ENCODE peak calls at places on chromosome 22, in eight cellular contexts. V is body of pancreas, W is lower leg skin, G is HFF-Myc, U is upper lobe of right lung, Q is CD14-positive monocyte, H is natural killer cell, S is nephron progenitor cell. R is an unnamed sample.

GRCh38 chr22:43094085-43094484 is 4.9 kb upstream of the TTLL1 start:
- DNase-seq in G (no peak), H (no peak), U (peak; percentile 72), S (no peak), V (peak; percentile 26), W (no peak), Q (peak; percentile 92), R (no peak)

GRCh38 chr22:27715078-27715477 is 86.5 kb downstream of the MN1 start:
- DNase-seq in S (no peak), Q (peak; percentile 56), W (no peak), G (no peak), U (peak; percentile 56), V (no peak), H (no peak), R (no peak)

GRCh38 chr22:17764036-17764435 is 10.2 kb downstream of the BID start:
- DNase-seq in V (no peak), U (no peak), S (no peak), W (no peak), H (no peak), Q (no peak), G (no peak), R (no peak)

GRCh38 chr22:37209140-37209845 is 3.0 kb downstream of the SSTR3 start:
- DNase-seq in W (no peak), V (no peak), H (no peak), U (no peak), Q (peak; percentile 22), G (no peak), S (no peak), R (no peak)

GRCh38 chr22:30861688-30862552 is 106.7 kb downstream of the MORC2 start:
- DNase-seq in U (peak; percentile 37), Q (no peak), V (no peak), H (no peak), S (no peak), G (no peak), W (no peak), R (no peak)

GRCh38 chr22:36331912-36332622 is 55.7 kb downstream of the MYH9 start:
- DNase-seq in H (peak; percentile 58), W (peak; percentile 85), Q (peak; percentile 74), U (peak; percentile 82), G (peak; percentile 57), S (no peak), V (peak; percentile 63), R (no peak)

GRCh38 chr22:48112687-48113521 is 1350.5 kb downstream of the TBC1D22A start:
- DNase-seq in U (no peak), V (no peak), G (no peak), Q (no peak), H (no peak), S (no peak), W (no peak), R (no peak)

GRCh38 chr22:22779213-22779612 is 108.4 kb upstream of the IGLL5 start:
- DNase-seq in U (no peak), V (no peak), Q (no peak), W (no peak), G (no peak), S (no peak), H (no peak), R (no peak)

GRCh38 chr22:49331878-49332277 is 495.8 kb downstream of the BRD1 start:
- DNase-seq in W (no peak), G (no peak), V (no peak), H (no peak), S (no peak), Q (no peak), U (peak; percentile 48), R (no peak)

GRCh38 chr22:49574205-49574604 is 253.5 kb downstream of the BRD1 start:
- DNase-seq in G (no peak), V (no peak), W (no peak), Q (no peak), U (no peak), S (no peak), H (no peak), R (no peak)

DNA sequence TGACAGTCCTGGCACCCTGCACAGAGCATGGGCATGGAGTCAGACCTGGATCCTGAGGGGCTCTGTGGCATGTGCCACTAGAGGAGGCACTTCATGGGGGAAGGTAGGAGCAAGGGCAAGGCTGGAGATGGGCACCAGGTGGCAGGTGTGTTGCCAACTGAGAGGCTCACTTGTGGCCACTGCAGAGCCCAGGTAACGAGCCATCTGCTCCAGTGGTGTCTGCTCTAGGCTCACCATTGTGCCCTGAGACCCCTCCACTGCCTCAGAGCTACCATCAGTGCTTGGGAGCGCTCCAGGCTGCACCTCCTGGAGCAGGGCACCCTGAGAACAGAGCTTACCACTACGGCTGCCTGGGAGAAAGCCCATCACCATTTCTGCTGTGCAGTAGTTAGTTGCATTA is 1.3 kb upstream of the ZDHHC8 start:
- DNase-seq in U (no peak), S (no peak), G (no peak), V (peak; percentile 39), W (no peak), H (no peak), Q (no peak), R (no peak)
- TF ChIP-seq CTCF in U (no peak), S (no peak), G (no peak), V (no peak), W (no peak), H (no peak), Q (no peak), R (no peak)

GRCh38 chr22:26393929-26394328 is 35.1 kb upstream of the ASPHD2 start:
- DNase-seq in W (no peak), U (no peak), H (no peak), S (no peak), Q (no peak), G (no peak), V (no peak), R (no peak)
- TF ChIP-seq CTCF in W (no peak), U (no peak), H (no peak), S (no peak), Q (peak; percentile 27), G (no peak), V (no peak), R (no peak)

DNA sequence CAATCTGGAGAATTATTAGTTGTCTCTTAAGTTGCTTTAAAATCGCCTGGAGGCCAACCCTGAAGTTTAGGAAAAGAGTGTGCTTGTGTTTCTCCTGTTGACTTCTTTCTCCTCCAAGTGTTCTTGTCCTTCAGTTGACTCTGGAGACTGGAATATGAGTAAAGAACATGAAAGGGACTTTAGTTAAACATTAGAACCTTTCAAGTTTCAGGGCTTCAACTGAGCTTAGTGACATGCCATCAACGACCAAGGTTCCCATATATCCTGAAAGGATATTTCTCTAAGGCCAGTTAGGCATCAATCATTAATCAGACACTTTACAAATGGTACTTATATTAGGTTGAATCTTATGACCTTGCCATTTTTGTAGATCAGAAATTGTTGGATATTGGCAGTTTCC is 70.0 kb downstream of the ZNRF3 start:
- DNase-seq in S (no peak), Q (no peak), W (no peak), V (no peak), H (no peak), U (no peak), G (no peak), R (no peak)
- TF ChIP-seq CTCF in S (no peak), Q (no peak), W (no peak), V (no peak), H (no peak), U (no peak), G (no peak), R (no peak)

DNA sequence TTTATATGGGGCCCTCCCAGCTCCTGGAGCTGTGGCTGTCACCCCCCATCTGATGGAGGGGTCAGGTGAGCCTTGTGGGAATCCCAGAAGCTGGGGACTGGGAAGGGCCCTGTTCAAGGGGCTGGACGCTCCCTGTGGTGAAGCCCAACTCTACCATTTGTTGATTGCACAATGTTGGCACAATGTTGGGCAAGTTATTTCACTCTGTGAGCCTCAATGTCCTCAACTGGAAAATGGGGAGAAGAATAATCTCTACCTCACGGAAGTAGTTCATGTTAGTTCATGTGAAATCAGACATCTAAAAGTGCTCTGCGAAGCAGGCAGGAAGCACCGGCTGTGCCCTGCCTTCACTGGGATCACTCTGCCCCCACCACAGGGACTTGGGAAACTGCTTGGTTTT is 817 bp upstream of the PRR5 start:
- DNase-seq in W (no peak), G (no peak), V (no peak), S (no peak), H (no peak), Q (no peak), U (no peak), R (no peak)
- TF ChIP-seq CTCF in W (no peak), G (no peak), V (no peak), S (no peak), H (no peak), Q (no peak), U (no peak), R (no peak)

DNA sequence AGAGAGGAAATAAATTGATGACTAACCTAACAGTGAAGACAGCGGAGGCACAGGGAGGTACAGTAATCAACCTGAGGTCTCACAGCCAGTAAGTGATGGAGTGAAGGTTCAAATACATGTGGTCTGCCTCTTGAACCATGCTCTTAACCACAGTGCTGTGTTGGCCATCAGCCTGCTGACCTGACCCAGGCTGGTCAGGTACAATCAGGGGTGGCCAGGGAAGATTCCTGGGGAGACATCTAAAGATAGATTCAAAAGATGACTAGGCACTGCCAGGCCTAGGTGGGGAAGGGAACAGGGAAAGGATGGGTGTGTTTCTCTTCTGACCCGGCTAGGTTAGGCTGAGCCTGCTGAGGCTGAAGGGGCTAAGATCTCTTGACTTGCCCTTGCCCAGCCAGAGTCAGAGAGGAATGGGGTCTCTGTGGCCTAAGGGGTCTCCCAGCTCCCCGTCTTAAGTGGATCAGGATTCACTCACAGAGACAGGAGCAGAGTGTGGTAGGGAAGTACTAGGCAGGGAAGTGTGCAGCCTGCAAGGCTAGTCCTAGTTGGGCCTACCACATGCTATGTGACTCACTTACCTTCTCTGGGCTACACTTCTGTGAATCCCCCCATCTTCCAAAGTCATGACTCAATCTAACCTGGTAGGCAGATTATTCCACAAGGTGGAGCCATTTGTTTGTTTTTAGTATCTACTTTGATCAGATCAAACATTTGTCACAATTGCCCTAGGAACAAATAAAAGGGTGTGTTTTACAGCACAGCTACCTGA is 10.4 kb upstream of the SREBF2 start:
- DNase-seq in V (no peak), U (no peak), Q (no peak), W (no peak), G (peak; percentile 52), H (no peak), S (no peak), R (no peak)
- TF ChIP-seq CTCF in V (peak; percentile 74), U (peak; percentile 57), Q (peak; percentile 63), W (peak; percentile 16), G (peak; percentile 45), H (peak; percentile 61), S (peak; percentile 18), R (peak; percentile 22)

GRCh38 chr22:39284983-39285382 is 34.4 kb downstream of the RPL3 start:
- DNase-seq in W (no peak), S (no peak), U (no peak), H (no peak), G (no peak), V (no peak), Q (no peak), R (no peak)

GRCh38 chr22:39284142-39284980 is 35.1 kb downstream of the RPL3 start:
- DNase-seq in V (no peak), U (no peak), W (no peak), S (no peak), H (no peak), Q (no peak), G (no peak), R (no peak)

GRCh38 chr22:39283312-39284141 is 35.9 kb downstream of the RPL3 start:
- DNase-seq in U (peak; percentile 85), G (no peak), S (no peak), W (peak; percentile 63), H (no peak), Q (no peak), V (no peak), R (no peak)

GRCh38 chr22:39281126-39281525 is 36.3 kb upstream of the PDGFB start:
- DNase-seq in W (no peak), Q (no peak), S (no peak), H (no peak), G (no peak), V (no peak), U (no peak), R (no peak)

GRCh38 chr22:39282642-39283311 is 36.6 kb downstream of the RPL3 start:
- DNase-seq in Q (peak; percentile 72), G (no peak), U (no peak), W (no peak), S (no peak), V (no peak), H (no peak), R (no peak)
- TF ChIP-seq CTCF in Q (no peak), G (no peak), U (no peak), W (no peak), S (no peak), V (no peak), H (no peak), R (no peak)